ENCODE peak calls at places on chromosome 15, in eight cellular contexts. B is Kasumi-1, X is HL-60, S is cardiac fibroblast, Y is PC-9, J is NCI-H2081, A is HT1080, T is T-helper 2 cell. K is an unnamed sample.

GRCh38 chr15:58492661-58493397 is 61.0 kb downstream of the LIPC start:
- DNase-seq in S (no peak), T (no peak), X (peak), A (no peak), Y (no peak), B (no peak), J (no peak), K (peak)

GRCh38 chr15:31360843-31361763 is 34.5 kb downstream of the KLF13 start:
- DNase-seq in Y (no peak), X (peak), T (peak), J (peak), A (no peak), B (peak), S (no peak), K (no peak)

GRCh38 chr15:43285609-43286037 is 18.9 kb upstream of the TGM5 start:
- DNase-seq in B (peak), X (peak), T (no peak), J (peak), S (peak), A (peak), Y (peak), K (peak)

GRCh38 chr15:75167588-75168076 is 34.0 kb upstream of the C15orf39 start:
- DNase-seq in Y (no peak), T (no peak), B (no peak), X (no peak), A (peak), J (no peak), S (peak), K (peak)

GRCh38 chr15:51051776-51052175 is 42.9 kb downstream of the TNFAIP8L3 start:
- DNase-seq in Y (no peak), X (no peak), B (no peak), A (no peak), S (peak), J (no peak), T (no peak), K (no peak)

GRCh38 chr15:84772467-84772866 is 24.1 kb downstream of the ZNF592 start:
- DNase-seq in S (no peak), Y (no peak), A (no peak), T (no peak), X (no peak), J (no peak), B (peak), K (no peak)

GRCh38 chr15:70323111-70323851 is 225.6 kb upstream of the TLE3 start:
- DNase-seq in Y (no peak), B (no peak), X (no peak), S (no peak), T (no peak), J (peak), A (no peak), K (peak)

GRCh38 chr15:81225161-81225671 is 28.5 kb downstream of the IL16 start:
- DNase-seq in J (no peak), X (no peak), A (no peak), S (no peak), B (no peak), T (no peak), Y (no peak), K (no peak)

GRCh38 chr15:90106522-90107117 is 4.4 kb upstream of the IDH2 start:
- DNase-seq in B (no peak), S (peak), X (no peak), J (peak), T (no peak), Y (peak), A (peak), K (peak)

GRCh38 chr15:27601239-27601942 is 497.7 kb downstream of the OCA2 start:
- DNase-seq in B (no peak), X (no peak), T (no peak), Y (no peak), J (peak), S (no peak), A (peak), K (no peak)

GRCh38 chr15:68484696-68485400 is 52.9 kb upstream of the ITGA11 start:
- DNase-seq in Y (no peak), X (no peak), B (no peak), A (peak), S (peak), T (no peak), J (no peak), K (no peak)

GRCh38 chr15:81312790-81313543 is 11.0 kb downstream of the STARD5 start:
- DNase-seq in X (peak), S (peak), Y (peak), T (no peak), B (no peak), A (peak), J (no peak), K (no peak)

GRCh38 chr15:89199734-89200133 is 21.6 kb downstream of the RLBP1 start:
- DNase-seq in Y (no peak), S (no peak), X (no peak), B (peak), A (no peak), J (no peak), T (no peak), K (no peak)

GRCh38 chr15:31297880-31298456 is 28.7 kb upstream of the KLF13 start:
- DNase-seq in J (peak), S (no peak), T (no peak), B (no peak), X (no peak), Y (no peak), A (no peak), K (no peak)

GRCh38 chr15:65008989-65009388 is 19.3 kb upstream of the SPG21 start:
- DNase-seq in T (no peak), J (no peak), A (no peak), Y (no peak), X (no peak), B (peak), S (peak), K (no peak)

GRCh38 chr15:45187894-45188830 is at the start of gene SHF:
- DNase-seq in Y (no peak), T (peak), X (no peak), B (peak), J (peak), S (peak), A (no peak), K (peak)

GRCh38 chr15:101305820-101306255 is 10.8 kb upstream of the SNRPA1 start:
- DNase-seq in T (no peak), Y (no peak), X (no peak), A (no peak), J (no peak), S (no peak), B (no peak), K (no peak)

GRCh38 chr15:41490355-41490754 is 3.3 kb upstream of the ITPKA start:
- DNase-seq in J (no peak), Y (peak), X (peak), B (peak), S (peak), A (peak), T (no peak), K (no peak)

GRCh38 chr15:41798607-41799487 is 24.6 kb downstream of the MAPKBP1 start:
- DNase-seq in A (no peak), S (no peak), T (no peak), J (no peak), X (no peak), Y (peak), B (no peak), K (no peak)

GRCh38 chr15:83470895-83471294 is 23.8 kb downstream of the SH3GL3 start:
- DNase-seq in X (no peak), J (no peak), B (no peak), T (no peak), A (no peak), Y (no peak), S (no peak), K (no peak)

GRCh38 chr15:100131321-100132224 is 210.2 kb downstream of the ADAMTS17 start:
- DNase-seq in Y (no peak), A (peak), T (no peak), J (no peak), B (no peak), S (peak), X (no peak), K (no peak)

K was measured in WERI-Rb-1.